ENCODE peak calls at places on chromosomes 11 and 22, in eight cellular contexts. One of them, this sample, is unnamed.

GRCh38 chr11:120131941-120132644 is 5.8 kb downstream of the TRIM29 start:
- DNase-seq in GM23338: no peak
- DNase-seq in BJ: no peak
- DNase-seq in activated T-cell treated with anti-CD3 and anti-CD28 coated beads, Interleukin-2, amount 50 U/mL, for 1 hour: no peak
- DNase-seq in effector CD8-positive, alpha-beta T cell: no peak
- DNase-seq in NCI-H748 treated with DMSO at 0.1 percent for 48 hours: no peak
- DNase-seq in H7: no peak
- DNase-seq in transverse colon: peak; percentile 37
- DNase-seq in this sample: no peak

GRCh38 chr22:23192133-23192532 is 11.8 kb downstream of the BCR start:
- DNase-seq in transverse colon: no peak
- DNase-seq in GM23338: peak; percentile 35
- DNase-seq in NCI-H748 treated with DMSO at 0.1 percent for 48 hours: peak; percentile 75
- DNase-seq in effector CD8-positive, alpha-beta T cell: no peak
- DNase-seq in activated T-cell treated with anti-CD3 and anti-CD28 coated beads, Interleukin-2, amount 50 U/mL, for 1 hour: no peak
- DNase-seq in H7: peak; percentile 65
- DNase-seq in BJ: no peak
- DNase-seq in this sample: peak; percentile 39

GRCh38 chr11:45100338-45100737 is 46.1 kb upstream of the PRDM11 start:
- DNase-seq in transverse colon: no peak
- DNase-seq in GM23338: peak; percentile 83
- DNase-seq in NCI-H748 treated with DMSO at 0.1 percent for 48 hours: no peak
- DNase-seq in activated T-cell treated with anti-CD3 and anti-CD28 coated beads, Interleukin-2, amount 50 U/mL, for 1 hour: no peak
- DNase-seq in BJ: no peak
- DNase-seq in effector CD8-positive, alpha-beta T cell: no peak
- DNase-seq in H7: peak; percentile 90
- DNase-seq in this sample: peak; percentile 83

GRCh38 chr11:134711008-134711407 is 299.0 kb upstream of the B3GAT1 start:
- DNase-seq in activated T-cell treated with anti-CD3 and anti-CD28 coated beads, Interleukin-2, amount 50 U/mL, for 1 hour: no peak
- DNase-seq in H7: no peak
- DNase-seq in transverse colon: no peak
- DNase-seq in effector CD8-positive, alpha-beta T cell: no peak
- DNase-seq in NCI-H748 treated with DMSO at 0.1 percent for 48 hours: no peak
- DNase-seq in BJ: no peak
- DNase-seq in GM23338: no peak
- DNase-seq in this sample: no peak

GRCh38 chr11:3139086-3139440 is 26.0 kb downstream of the OSBPL5 start:
- DNase-seq in effector CD8-positive, alpha-beta T cell: no peak
- DNase-seq in BJ: no peak
- DNase-seq in NCI-H748 treated with DMSO at 0.1 percent for 48 hours: no peak
- DNase-seq in activated T-cell treated with anti-CD3 and anti-CD28 coated beads, Interleukin-2, amount 50 U/mL, for 1 hour: no peak
- DNase-seq in transverse colon: no peak
- DNase-seq in H7: no peak
- DNase-seq in GM23338: no peak
- DNase-seq in this sample: peak; percentile 3

GRCh38 chr11:58259983-58260382 is 8.1 kb downstream of the OR10W1 start:
- DNase-seq in NCI-H748 treated with DMSO at 0.1 percent for 48 hours: no peak
- DNase-seq in activated T-cell treated with anti-CD3 and anti-CD28 coated beads, Interleukin-2, amount 50 U/mL, for 1 hour: no peak
- DNase-seq in H7: no peak
- DNase-seq in effector CD8-positive, alpha-beta T cell: no peak
- DNase-seq in transverse colon: no peak
- DNase-seq in GM23338: no peak
- DNase-seq in BJ: no peak
- DNase-seq in this sample: no peak

GRCh38 chr22:49880281-49880680 is 26.6 kb downstream of the ZBED4 start:
- DNase-seq in NCI-H748 treated with DMSO at 0.1 percent for 48 hours: no peak
- DNase-seq in BJ: no peak
- DNase-seq in effector CD8-positive, alpha-beta T cell: no peak
- DNase-seq in GM23338: peak; percentile 57
- DNase-seq in transverse colon: peak; percentile 18
- DNase-seq in H7: peak; percentile 79
- DNase-seq in activated T-cell treated with anti-CD3 and anti-CD28 coated beads, Interleukin-2, amount 50 U/mL, for 1 hour: no peak
- DNase-seq in this sample: no peak

GRCh38 chr22:48869161-48869560 is 958.5 kb downstream of the BRD1 start:
- DNase-seq in H7: peak; percentile 42
- DNase-seq in transverse colon: no peak
- DNase-seq in activated T-cell treated with anti-CD3 and anti-CD28 coated beads, Interleukin-2, amount 50 U/mL, for 1 hour: no peak
- DNase-seq in effector CD8-positive, alpha-beta T cell: no peak
- DNase-seq in GM23338: no peak
- DNase-seq in NCI-H748 treated with DMSO at 0.1 percent for 48 hours: no peak
- DNase-seq in BJ: no peak
- DNase-seq in this sample: no peak

GRCh38 chr11:126487711-126488110 is 132.2 kb downstream of the ST3GAL4 start:
- DNase-seq in BJ: no peak
- DNase-seq in H7: peak; percentile 42
- DNase-seq in effector CD8-positive, alpha-beta T cell: no peak
- DNase-seq in activated T-cell treated with anti-CD3 and anti-CD28 coated beads, Interleukin-2, amount 50 U/mL, for 1 hour: no peak
- DNase-seq in NCI-H748 treated with DMSO at 0.1 percent for 48 hours: no peak
- DNase-seq in GM23338: no peak
- DNase-seq in transverse colon: no peak
- DNase-seq in this sample: no peak

GRCh38 chr11:119509969-119510401 is 87.0 kb upstream of the THY1 start:
- DNase-seq in BJ: peak; percentile 46
- DNase-seq in activated T-cell treated with anti-CD3 and anti-CD28 coated beads, Interleukin-2, amount 50 U/mL, for 1 hour: no peak
- DNase-seq in H7: no peak
- DNase-seq in effector CD8-positive, alpha-beta T cell: no peak
- DNase-seq in transverse colon: peak; percentile 10
- DNase-seq in GM23338: no peak
- DNase-seq in NCI-H748 treated with DMSO at 0.1 percent for 48 hours: no peak
- DNase-seq in this sample: peak; percentile 99

GRCh38 chr22:44954113-44954512 is 55.7 kb downstream of the PHF21B start:
- DNase-seq in NCI-H748 treated with DMSO at 0.1 percent for 48 hours: no peak
- DNase-seq in H7: peak; percentile 53
- DNase-seq in transverse colon: no peak
- DNase-seq in GM23338: no peak
- DNase-seq in BJ: no peak
- DNase-seq in activated T-cell treated with anti-CD3 and anti-CD28 coated beads, Interleukin-2, amount 50 U/mL, for 1 hour: no peak
- DNase-seq in effector CD8-positive, alpha-beta T cell: no peak
- DNase-seq in this sample: no peak

GRCh38 chr11:83335446-83336070 is 49.4 kb upstream of the CCDC90B start:
- DNase-seq in transverse colon: no peak
- DNase-seq in activated T-cell treated with anti-CD3 and anti-CD28 coated beads, Interleukin-2, amount 50 U/mL, for 1 hour: no peak
- DNase-seq in GM23338: no peak
- DNase-seq in effector CD8-positive, alpha-beta T cell: no peak
- DNase-seq in H7: no peak
- DNase-seq in NCI-H748 treated with DMSO at 0.1 percent for 48 hours: no peak
- DNase-seq in BJ: no peak
- DNase-seq in this sample: no peak

GRCh38 chr11:130817608-130817944 is 98.7 kb downstream of the SNX19 start:
- DNase-seq in GM23338: no peak
- DNase-seq in effector CD8-positive, alpha-beta T cell: no peak
- DNase-seq in H7: no peak
- DNase-seq in NCI-H748 treated with DMSO at 0.1 percent for 48 hours: no peak
- DNase-seq in transverse colon: no peak
- DNase-seq in activated T-cell treated with anti-CD3 and anti-CD28 coated beads, Interleukin-2, amount 50 U/mL, for 1 hour: no peak
- DNase-seq in BJ: no peak
- DNase-seq in this sample: no peak

GRCh38 chr11:134728186-134728585 is 316.1 kb upstream of the B3GAT1 start:
- DNase-seq in BJ: no peak
- DNase-seq in H7: no peak
- DNase-seq in GM23338: no peak
- DNase-seq in NCI-H748 treated with DMSO at 0.1 percent for 48 hours: no peak
- DNase-seq in transverse colon: no peak
- DNase-seq in effector CD8-positive, alpha-beta T cell: no peak
- DNase-seq in activated T-cell treated with anti-CD3 and anti-CD28 coated beads, Interleukin-2, amount 50 U/mL, for 1 hour: no peak
- DNase-seq in this sample: no peak

GRCh38 chr11:7673724-7674434 is 579 bp upstream of the CYB5R2 start:
- DNase-seq in NCI-H748 treated with DMSO at 0.1 percent for 48 hours: peak; percentile 5
- DNase-seq in BJ: no peak
- DNase-seq in activated T-cell treated with anti-CD3 and anti-CD28 coated beads, Interleukin-2, amount 50 U/mL, for 1 hour: no peak
- DNase-seq in H7: peak; percentile 92
- DNase-seq in GM23338: peak; percentile 90
- DNase-seq in effector CD8-positive, alpha-beta T cell: no peak
- DNase-seq in transverse colon: peak; percentile 76
- DNase-seq in this sample: peak; percentile 87

GRCh38 chr11:60504219-60504618 is 11.0 kb upstream of the MS4A13 start:
- DNase-seq in H7: no peak
- DNase-seq in effector CD8-positive, alpha-beta T cell: no peak
- DNase-seq in NCI-H748 treated with DMSO at 0.1 percent for 48 hours: no peak
- DNase-seq in activated T-cell treated with anti-CD3 and anti-CD28 coated beads, Interleukin-2, amount 50 U/mL, for 1 hour: no peak
- DNase-seq in BJ: no peak
- DNase-seq in GM23338: no peak
- DNase-seq in transverse colon: peak; percentile 31
- DNase-seq in this sample: no peak

This sample was measured in osteoblast.